ENCODE peak calls at places on chromosomes 4 and X, in eight cellular contexts. N is hippocampal formation; G is naive thymus-derived CD8-positive, alpha-beta T cell; J is Karpas-422; B is activated CD8-positive, alpha-beta memory T cell treated with anti-CD3 and anti-CD28 coated beads for 24 hours; M is HepG2; W is M059J; R is C1 segment of cervical spinal cord. E is an unnamed sample.

GRCh38 chr4:42519803-42520417 is 122.6 kb downstream of the SHISA3 start:
- DNase-seq in J (peak), R (no peak), G (peak), B (no peak), M (peak), W (peak), N (peak), E (peak)

GRCh38 chrX:29281078-29281742 is 694.0 kb downstream of the IL1RAPL1 start:
- DNase-seq in M (peak), G (no peak), B (no peak), R (no peak), J (no peak), W (no peak), N (no peak), E (no peak)

GRCh38 chrX:95382799-95383198 is 1301.8 kb upstream of the DIAPH2 start:
- DNase-seq in N (no peak), J (no peak), B (no peak), G (no peak), M (no peak), R (no peak), W (no peak), E (no peak)

GRCh38 chr4:95044204-95044848 is 286.6 kb downstream of the BMPR1B start:
- DNase-seq in M (no peak), N (peak), G (no peak), W (no peak), J (no peak), R (no peak), B (no peak), E (no peak)

GRCh38 chrX:38462257-38462656 is 99.1 kb upstream of the TSPAN7 start:
- DNase-seq in W (no peak), G (no peak), J (no peak), N (no peak), R (no peak), M (no peak), B (no peak), E (no peak)

GRCh38 chr4:108029731-108030130 is 40.0 kb downstream of the HADH start:
- DNase-seq in B (no peak), W (peak), N (no peak), J (no peak), M (no peak), R (no peak), G (no peak), E (no peak)

GRCh38 chrX:148049441-148049840 is 68.3 kb downstream of the FMR1NB start:
- DNase-seq in G (no peak), B (no peak), N (peak), W (peak), M (peak), J (peak), R (no peak), E (peak)

GRCh38 chr4:83110970-83111369 is 3.6 kb downstream of the PLAC8 start:
- DNase-seq in N (no peak), R (no peak), B (no peak), J (no peak), G (no peak), M (no peak), W (no peak), E (no peak)

GRCh38 chr4:185283723-185284122 is 74.3 kb downstream of the SNX25 start:
- DNase-seq in W (peak), J (no peak), G (no peak), B (no peak), R (no peak), M (no peak), N (no peak), E (no peak)

GRCh38 chr4:3477750-3478430 is 14.8 kb downstream of the DOK7 start:
- DNase-seq in B (no peak), R (no peak), W (no peak), N (no peak), M (no peak), G (no peak), J (no peak), E (no peak)

GRCh38 chrX:49192722-49193328 is 6.7 kb upstream of the PRICKLE3 start:
- DNase-seq in N (no peak), B (no peak), G (no peak), M (no peak), J (peak), R (no peak), W (no peak), E (peak)

GRCh38 chr4:47342796-47343195 is 120.7 kb downstream of the COMMD8 start:
- DNase-seq in B (no peak), W (no peak), J (no peak), G (no peak), N (no peak), R (no peak), M (no peak), E (no peak)

GRCh38 chr4:25859429-25860148 is 3.2 kb downstream of the SEL1L3 start:
- DNase-seq in N (no peak), M (no peak), W (peak), G (no peak), J (peak), B (no peak), R (no peak), E (peak)

GRCh38 chr4:177119021-177119461 is 190.6 kb upstream of the NEIL3 start:
- DNase-seq in G (no peak), N (no peak), J (no peak), B (no peak), R (no peak), M (no peak), W (no peak), E (no peak)

GRCh38 chr4:181685911-181686310 is 557.3 kb upstream of the TENM3 start:
- DNase-seq in B (no peak), R (no peak), M (no peak), N (peak), W (peak), J (no peak), G (no peak), E (no peak)

GRCh38 chr4:81531410-81531809 is 59.7 kb upstream of the RASGEF1B start:
- DNase-seq in R (no peak), J (no peak), M (no peak), N (no peak), W (no peak), G (no peak), B (no peak), E (no peak)

GRCh38 chrX:140141444-140142029 is 176.2 kb upstream of the CXorf66 start:
- DNase-seq in J (peak), G (peak), N (peak), M (peak), R (peak), W (peak), B (no peak), E (peak)

GRCh38 chrX:108199691-108200090 is 108.1 kb downstream of the ATG4A start:
- DNase-seq in R (no peak), J (peak), N (peak), W (peak), B (no peak), M (peak), G (no peak), E (peak)

GRCh38 chrX:4909245-4909830 is 1195.9 kb upstream of the PRKX start:
- DNase-seq in N (no peak), M (no peak), G (no peak), W (no peak), B (no peak), J (no peak), R (no peak), E (no peak)

GRCh38 chrX:154734101-154734781 is 16.6 kb downstream of the GAB3 start:
- DNase-seq in G (peak), R (no peak), W (peak), B (no peak), N (peak), J (no peak), M (no peak), E (no peak)

GRCh38 chrX:153392642-153393321 is 8.4 kb downstream of the PNMA6E start:
- DNase-seq in J (no peak), W (no peak), B (no peak), R (no peak), G (no peak), M (no peak), N (no peak), E (no peak)

GRCh38 chr4:38867478-38868054 is at the start of gene FAM114A1:
- DNase-seq in G (no peak), R (peak), J (peak), B (no peak), W (peak), M (peak), N (peak), E (no peak)

GRCh38 chrX:7110821-7111276 is 36.7 kb upstream of the STS start:
- DNase-seq in W (peak), N (no peak), M (no peak), B (no peak), G (no peak), J (peak), R (no peak), E (peak)

GRCh38 chr4:140673729-140674128 is 82.5 kb downstream of the TBC1D9 start:
- DNase-seq in G (no peak), R (no peak), W (no peak), N (no peak), B (no peak), M (no peak), J (no peak), E (no peak)

GRCh38 chr4:114688063-114688462 is 89.5 kb downstream of the UGT8 start:
- DNase-seq in M (no peak), R (no peak), B (no peak), W (no peak), J (no peak), N (no peak), G (no peak), E (no peak)

GRCh38 chrX:153971124-153971631 is 440 bp downstream of the HCFC1 start:
- DNase-seq in M (peak), R (peak), G (peak), W (peak), N (peak), B (peak), J (peak), E (peak)

GRCh38 chrX:10505726-10506125 is 114.7 kb downstream of the MID1 start:
- DNase-seq in M (no peak), B (no peak), R (no peak), W (no peak), G (no peak), N (no peak), J (no peak), E (no peak)

GRCh38 chr4:80362578-80363181 is 27.1 kb downstream of the CFAP299 start:
- DNase-seq in R (no peak), G (peak), J (peak), W (peak), N (peak), B (no peak), M (peak), E (peak)

GRCh38 chrX:66602381-66602938 is 36.4 kb downstream of the EDA2R start:
- DNase-seq in B (no peak), R (peak), N (peak), G (no peak), W (no peak), M (peak), J (no peak), E (peak)

GRCh38 chr4:17336524-17336941 is 175.4 kb downstream of the QDPR start:
- DNase-seq in G (peak), N (no peak), R (no peak), W (peak), J (no peak), M (peak), B (peak), E (peak)

GRCh38 chr4:92232566-92232965 is 71.2 kb upstream of the GRID2 start:
- DNase-seq in N (no peak), B (no peak), J (no peak), G (no peak), M (no peak), W (peak), R (no peak), E (no peak)

GRCh38 chr4:78293841-78294301 is 236.7 kb downstream of the FRAS1 start:
- DNase-seq in M (no peak), B (no peak), J (no peak), N (no peak), W (peak), R (no peak), G (no peak), E (no peak)

GRCh38 chrX:130975947-130976346 is 72.9 kb upstream of the ENOX2 start:
- DNase-seq in M (peak), G (no peak), N (peak), J (peak), R (no peak), W (peak), B (no peak), E (peak)

GRCh38 chr4:184649971-184650855 is 675 bp downstream of the PRIMPOL start:
- DNase-seq in N (no peak), B (no peak), M (peak), R (no peak), J (peak), W (peak), G (no peak), E (peak)